ENCODE peak calls at places on chromosomes 1 and 21, in five cellular contexts. One of them, this sample, is unnamed. For H3K9me3, the result is how much of the 10 kb centered on the place peaks cover.

GRCh38 chr1:149846042-149846441 is 53.3 kb upstream of the BOLA1 start:
- DNase-seq in hepatocyte: no peak
- DNase-seq in heart left ventricle: no peak
- DNase-seq in uterus: no peak
- DNase-seq in fibroblast of lung: peak
- DNase-seq in this sample: no peak

GRCh38 chr1:23814016-23814415 is 11.2 kb downstream of the HMGCL start:
- DNase-seq in hepatocyte: no peak
- DNase-seq in heart left ventricle: no peak
- DNase-seq in uterus: no peak
- DNase-seq in fibroblast of lung: no peak
- DNase-seq in this sample: no peak

GRCh38 chr21:42547906-42548365 is 34.3 kb downstream of the SLC37A1 start:
- DNase-seq in hepatocyte: no peak
- DNase-seq in heart left ventricle: peak
- DNase-seq in uterus: no peak
- DNase-seq in fibroblast of lung: no peak
- DNase-seq in this sample: no peak

GRCh38 chr1:227459977-227460376 is 103.4 kb upstream of the ZNF678 start:
- DNase-seq in hepatocyte: no peak
- DNase-seq in heart left ventricle: no peak
- DNase-seq in uterus: no peak
- DNase-seq in fibroblast of lung: no peak
- DNase-seq in this sample: no peak

GRCh38 chr21:32174819-32175218 is 104.0 kb downstream of the MIS18A start:
- DNase-seq in hepatocyte: no peak
- DNase-seq in heart left ventricle: no peak
- DNase-seq in uterus: no peak
- DNase-seq in fibroblast of lung: no peak
- DNase-seq in this sample: no peak

GRCh38 chr1:33706634-33707255 is 157.1 kb upstream of the HMGB4 start:
- DNase-seq in hepatocyte: no peak
- DNase-seq in heart left ventricle: no peak
- DNase-seq in uterus: no peak
- DNase-seq in fibroblast of lung: no peak
- DNase-seq in this sample: no peak

GRCh38 chr21:41948404-41948895 is 5.4 kb downstream of the C2CD2 start:
- DNase-seq in hepatocyte: no peak
- DNase-seq in heart left ventricle: peak
- DNase-seq in uterus: no peak
- DNase-seq in fibroblast of lung: no peak
- DNase-seq in this sample: no peak

GRCh38 chr1:145871994-145872411 is 13.1 kb upstream of the PIAS3 start:
- DNase-seq in hepatocyte: no peak
- DNase-seq in heart left ventricle: peak
- DNase-seq in uterus: peak
- DNase-seq in fibroblast of lung: peak
- DNase-seq in this sample: peak

GRCh38 chr1:30260318-30260717 is 463.1 kb downstream of the MATN1 start:
- DNase-seq in hepatocyte: no peak
- DNase-seq in heart left ventricle: no peak
- DNase-seq in uterus: no peak
- DNase-seq in fibroblast of lung: no peak
- DNase-seq in this sample: no peak

GRCh38 chr1:212542761-212543187 is 65.8 kb upstream of the ATF3 start:
- DNase-seq in hepatocyte: no peak
- DNase-seq in heart left ventricle: no peak
- DNase-seq in uterus: no peak
- DNase-seq in fibroblast of lung: no peak
- DNase-seq in this sample: no peak

GRCh38 chr1:226682841-226683800 is 56.0 kb downstream of the ITPKB start:
- DNase-seq in hepatocyte: no peak
- DNase-seq in heart left ventricle: no peak
- DNase-seq in uterus: no peak
- DNase-seq in fibroblast of lung: no peak
- DNase-seq in this sample: no peak

GRCh38 chr1:27598902-27599528 is 4.9 kb downstream of the AHDC1 start:
- DNase-seq in hepatocyte: peak
- DNase-seq in heart left ventricle: peak
- DNase-seq in uterus: peak
- DNase-seq in fibroblast of lung: peak
- DNase-seq in this sample: no peak

GRCh38 chr1:30299393-30299792 is 424.0 kb downstream of the MATN1 start:
- DNase-seq in hepatocyte: no peak
- DNase-seq in heart left ventricle: no peak
- DNase-seq in uterus: no peak
- DNase-seq in fibroblast of lung: no peak
- DNase-seq in this sample: no peak

GRCh38 chr21:15462092-15462491 is 267.7 kb upstream of the USP25 start:
- DNase-seq in hepatocyte: no peak
- DNase-seq in heart left ventricle: no peak
- DNase-seq in uterus: no peak
- DNase-seq in fibroblast of lung: no peak
- DNase-seq in this sample: no peak

GRCh38 chr1:212683357-212683722 is 16.3 kb downstream of the BATF3 start:
- DNase-seq in hepatocyte: no peak
- DNase-seq in heart left ventricle: peak
- DNase-seq in uterus: no peak
- DNase-seq in fibroblast of lung: no peak
- DNase-seq in this sample: no peak

GRCh38 chr21:33403128-33403785 is at the start of gene IFNGR2:
- DNase-seq in hepatocyte: peak
- DNase-seq in heart left ventricle: peak
- DNase-seq in uterus: peak
- DNase-seq in fibroblast of lung: no peak
- DNase-seq in this sample: peak

GRCh38 chr1:41424581-41425118 is 59.8 kb downstream of the EDN2 start:
- DNase-seq in hepatocyte: no peak
- DNase-seq in heart left ventricle: no peak
- DNase-seq in uterus: no peak
- DNase-seq in fibroblast of lung: no peak
- DNase-seq in this sample: no peak

GRCh38 chr1:244496186-244496585 is 35.1 kb downstream of the CATSPERE start:
- DNase-seq in hepatocyte: no peak
- DNase-seq in heart left ventricle: no peak
- DNase-seq in uterus: no peak
- DNase-seq in fibroblast of lung: no peak
- DNase-seq in this sample: no peak

GRCh38 chr21:27206368-27206982 is 239.6 kb upstream of the ADAMTS5 start:
- DNase-seq in hepatocyte: no peak
- DNase-seq in heart left ventricle: no peak
- DNase-seq in uterus: no peak
- DNase-seq in fibroblast of lung: no peak
- DNase-seq in this sample: no peak

GRCh38 chr21:27213328-27213727 is 246.4 kb upstream of the ADAMTS5 start:
- DNase-seq in hepatocyte: no peak
- DNase-seq in heart left ventricle: no peak
- DNase-seq in uterus: no peak
- DNase-seq in fibroblast of lung: peak
- DNase-seq in this sample: no peak

DNA sequence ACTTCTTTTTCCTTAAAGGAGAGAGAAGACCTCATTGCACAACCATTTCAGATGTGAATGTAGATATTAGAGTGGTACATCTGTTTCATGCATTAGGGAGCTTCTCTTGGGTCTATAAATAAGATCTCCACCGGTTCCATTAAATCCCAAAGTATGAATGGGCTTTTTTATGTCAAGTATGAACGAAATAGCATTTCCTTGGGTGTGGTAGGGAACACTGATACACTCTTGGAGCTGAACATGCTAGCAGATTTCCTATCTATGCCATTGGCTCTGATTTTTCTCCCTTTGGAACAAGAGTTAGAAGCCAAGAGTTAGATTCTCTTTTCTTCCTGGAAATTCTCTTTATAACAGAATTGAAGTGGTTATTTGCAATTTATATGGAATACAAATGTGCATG is 245.6 kb upstream of the ADAMTS5 start:
- DNase-seq in hepatocyte: no peak
- DNase-seq in heart left ventricle: no peak
- DNase-seq in uterus: no peak
- DNase-seq in fibroblast of lung: no peak
- DNase-seq in this sample: no peak
- H3K9me3 ChIP-seq in hepatocyte: under half
- H3K9me3 ChIP-seq in heart left ventricle: under half
- H3K9me3 ChIP-seq in uterus: under half
- H3K9me3 ChIP-seq in fibroblast of lung: under half
- H3K9me3 ChIP-seq in this sample: under half

GRCh38 chr1:114034561-114035303 is 55.5 kb downstream of the OLFML3 start:
- DNase-seq in hepatocyte: no peak
- DNase-seq in heart left ventricle: no peak
- DNase-seq in uterus: no peak
- DNase-seq in fibroblast of lung: no peak
- DNase-seq in this sample: no peak
- H3K9me3 ChIP-seq in hepatocyte: under half
- H3K9me3 ChIP-seq in heart left ventricle: under half
- H3K9me3 ChIP-seq in uterus: under half
- H3K9me3 ChIP-seq in fibroblast of lung: under half
- H3K9me3 ChIP-seq in this sample: under half

GRCh38 chr1:2874207-2875165 is 73.0 kb upstream of the TTC34 start:
- DNase-seq in hepatocyte: no peak
- DNase-seq in heart left ventricle: no peak
- DNase-seq in uterus: no peak
- DNase-seq in fibroblast of lung: no peak
- DNase-seq in this sample: no peak
- H3K9me3 ChIP-seq in hepatocyte: under half
- H3K9me3 ChIP-seq in heart left ventricle: under half
- H3K9me3 ChIP-seq in uterus: under half
- H3K9me3 ChIP-seq in fibroblast of lung: under half
- H3K9me3 ChIP-seq in this sample: under half

GRCh38 chr1:5311634-5312298 is 657.4 kb downstream of the AJAP1 start:
- DNase-seq in hepatocyte: no peak
- DNase-seq in heart left ventricle: no peak
- DNase-seq in uterus: no peak
- DNase-seq in fibroblast of lung: no peak
- DNase-seq in this sample: no peak

GRCh38 chr1:5318143-5318816 is 663.9 kb downstream of the AJAP1 start:
- DNase-seq in hepatocyte: no peak
- DNase-seq in heart left ventricle: no peak
- DNase-seq in uterus: no peak
- DNase-seq in fibroblast of lung: no peak
- DNase-seq in this sample: no peak

GRCh38 chr1:5312299-5312686 is 657.9 kb downstream of the AJAP1 start:
- DNase-seq in hepatocyte: no peak
- DNase-seq in heart left ventricle: no peak
- DNase-seq in uterus: no peak
- DNase-seq in fibroblast of lung: no peak
- DNase-seq in this sample: no peak

GRCh38 chr1:5311147-5311546 is 656.7 kb downstream of the AJAP1 start:
- DNase-seq in hepatocyte: no peak
- DNase-seq in heart left ventricle: no peak
- DNase-seq in uterus: no peak
- DNase-seq in fibroblast of lung: no peak
- DNase-seq in this sample: no peak

DNA sequence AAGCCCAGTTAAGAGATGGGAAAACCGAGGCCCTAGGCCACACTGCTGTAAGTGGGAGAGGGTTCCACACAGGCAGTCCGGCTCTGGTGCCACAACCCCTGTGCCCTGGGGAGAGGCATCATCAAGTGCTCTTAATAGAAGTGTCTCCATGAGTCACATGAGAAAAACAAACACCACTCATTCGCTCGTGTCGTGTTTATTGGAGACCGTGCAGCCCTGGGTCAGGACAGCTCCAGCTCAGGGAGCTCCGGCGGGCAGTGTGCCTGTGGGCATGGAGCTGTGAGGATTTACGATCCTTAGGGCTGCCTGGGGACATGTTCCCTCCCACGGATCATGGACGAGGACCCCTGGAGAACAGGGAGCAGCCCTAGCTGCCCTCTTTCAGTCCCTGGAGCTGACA is 658.5 kb downstream of the AJAP1 start:
- DNase-seq in hepatocyte: peak
- DNase-seq in heart left ventricle: no peak
- DNase-seq in uterus: no peak
- DNase-seq in fibroblast of lung: no peak
- DNase-seq in this sample: no peak
- H3K9me3 ChIP-seq in hepatocyte: under half
- H3K9me3 ChIP-seq in heart left ventricle: under half
- H3K9me3 ChIP-seq in uterus: under half
- H3K9me3 ChIP-seq in fibroblast of lung: under half
- H3K9me3 ChIP-seq in this sample: under half

This sample was measured in T-helper 17 cell.